ENCODE peak calls at places on chromosomes 12 and 14, in five cellular contexts. K is iPS-NIHi11, X is MM.1S, Y is brain microvascular endothelial cell, D is HuH-7.5. A is an unnamed sample.

GRCh38 chr12:115323223-115323905 is 639.4 kb upstream of the TBX3 start:
- DNase-seq in K (no peak), Y (no peak), X (no peak), D (no peak), A (no peak)

GRCh38 chr14:69726761-69727511 is 40.0 kb upstream of the SRSF5 start:
- DNase-seq in X (peak), K (peak), D (peak), Y (peak), A (peak)

GRCh38 chr12:115114140-115114539 is 430.2 kb upstream of the TBX3 start:
- DNase-seq in K (no peak), X (no peak), Y (no peak), D (no peak), A (no peak)

GRCh38 chr12:13725049-13725448 is 256.4 kb downstream of the GRIN2B start:
- DNase-seq in K (no peak), D (no peak), Y (no peak), X (no peak), A (no peak)

GRCh38 chr14:23044840-23045239 is 2.8 kb downstream of the PSMB11 start:
- DNase-seq in X (no peak), D (no peak), Y (no peak), K (no peak), A (no peak)

GRCh38 chr12:63420206-63420644 is 248.1 kb downstream of the DPY19L2 start:
- DNase-seq in X (peak), D (peak), Y (peak), K (peak), A (peak)

GRCh38 chr12:116922194-116922897 is 11.6 kb downstream of the FBXW8 start:
- DNase-seq in K (no peak), Y (no peak), X (peak), D (no peak), A (no peak)

GRCh38 chr14:74504412-74504811 is 10.8 kb downstream of the ISCA2 start:
- DNase-seq in K (no peak), X (no peak), D (no peak), Y (no peak), A (no peak)

GRCh38 chr12:57732270-57732669 is 6.3 kb downstream of the AGAP2 start:
- DNase-seq in X (no peak), D (no peak), Y (no peak), K (no peak), A (no peak)